ENCODE peak calls at places on chromosomes 4 and X, in four cellular contexts. P is fibroblast of villous mesenchyme, O is GM20000, S is pancreas. D is an unnamed sample.
A peak's percentile ranks its signal among the peaks of the same experiment; 100 is the strongest.

GRCh38 chrX:123803331-123803983 is 56.4 kb upstream of the XIAP start:
- DNase-seq in P (peak; percentile 61), O (peak; percentile 12), S (no peak), D (no peak)

GRCh38 chr4:146311238-146311970 is 97.1 kb downstream of the REELD1 start:
- DNase-seq in P (peak; percentile 33), O (no peak), S (no peak), D (no peak)

GRCh38 chr4:1598641-1599481 is 85.3 kb downstream of the FAM53A start:
- DNase-seq in P (no peak), O (no peak), S (no peak), D (no peak)

GRCh38 chr4:181046809-181047208 is 1196.4 kb upstream of the TENM3 start:
- DNase-seq in P (no peak), O (no peak), S (no peak), D (no peak)

GRCh38 chr4:122766950-122767349 is 34.4 kb downstream of the BBS12 start:
- DNase-seq in P (no peak), O (no peak), S (no peak), D (no peak)

GRCh38 chrX:8084023-8084422 is 87.0 kb downstream of the VCX2 start:
- DNase-seq in P (peak; percentile 79), O (no peak), S (no peak), D (no peak)

GRCh38 chrX:1852082-1852481 is 237.2 kb downstream of the ASMT start:
- DNase-seq in P (no peak), O (no peak), S (no peak), D (no peak)

GRCh38 chr4:13367244-13367643 is 116.9 kb downstream of the RAB28 start:
- DNase-seq in P (no peak), O (no peak), S (no peak), D (no peak)

GRCh38 chr4:6372649-6373525 is 99.5 kb downstream of the PPP2R2C start:
- DNase-seq in P (peak; percentile 16), O (peak; percentile 69), S (peak; percentile 1), D (no peak)

GRCh38 chr4:8536467-8536866 is 43.7 kb upstream of the GPR78 start:
- DNase-seq in P (no peak), O (no peak), S (no peak), D (no peak)

GRCh38 chr4:4492161-4492847 is 49.5 kb downstream of the STX18 start:
- DNase-seq in P (peak; percentile 83), O (peak; percentile 59), S (no peak), D (no peak)

GRCh38 chr4:47368211-47368610 is 95.3 kb downstream of the COMMD8 start:
- DNase-seq in P (no peak), O (no peak), S (no peak), D (no peak)

GRCh38 chrX:136214551-136214950 is 36.6 kb downstream of the MAP7D3 start:
- DNase-seq in P (peak; percentile 76), O (no peak), S (no peak), D (no peak)

GRCh38 chr4:73406548-73406875 is 2.4 kb downstream of the ALB start:
- DNase-seq in P (no peak), O (no peak), S (no peak), D (no peak)

GRCh38 chrX:113935516-113935915 is 648.4 kb upstream of the HTR2C start:
- DNase-seq in P (peak; percentile 6), O (no peak), S (no peak), D (no peak)

GRCh38 chrX:12223650-12224049 is 85.4 kb downstream of the FRMPD4 start:
- DNase-seq in P (no peak), O (no peak), S (no peak), D (no peak)

GRCh38 chr4:153112071-153112460 is 92.2 kb upstream of the TRIM2 start:
- DNase-seq in P (no peak), O (no peak), S (no peak), D (no peak)

GRCh38 chr4:163566257-163566656 is 71.8 kb downstream of the TMA16 start:
- DNase-seq in P (no peak), O (no peak), S (no peak), D (no peak)

GRCh38 chrX:4588893-4589292 is 875.4 kb upstream of the PRKX start:
- DNase-seq in P (no peak), O (no peak), S (no peak), D (no peak)

GRCh38 chrX:16457239-16457638 is 192.7 kb upstream of the S100G start:
- DNase-seq in P (no peak), O (no peak), S (no peak), D (no peak)

GRCh38 chrX:43592597-43592996 is 63.5 kb upstream of the MAOA start:
- DNase-seq in P (no peak), O (no peak), S (no peak), D (no peak)

GRCh38 chr4:175087156-175087555 is 169.0 kb downstream of the ADAM29 start:
- DNase-seq in P (no peak), O (no peak), S (no peak), D (no peak)

GRCh38 chr4:42562016-42562415 is 94.9 kb downstream of the ATP8A1 start:
- DNase-seq in P (no peak), O (no peak), S (no peak), D (no peak)

GRCh38 chr4:8537041-8537461 is 43.1 kb upstream of the GPR78 start:
- DNase-seq in P (peak; percentile 89), O (no peak), S (peak; percentile 61), D (peak; percentile 70)

GRCh38 chr4:60396680-60397079 is 803.4 kb upstream of the ADGRL3 start:
- DNase-seq in P (no peak), O (no peak), S (no peak), D (no peak)

GRCh38 chr4:26086621-26087068 is 172.6 kb downstream of the SMIM20 start:
- DNase-seq in P (peak; percentile 24), O (no peak), S (no peak), D (no peak)

GRCh38 chr4:58776627-58777026 is 1666.4 kb upstream of the IGFBP7 start:
- DNase-seq in P (peak; percentile 43), O (no peak), S (no peak), D (no peak)

GRCh38 chr4:188992706-188993105 is 853.5 kb downstream of the TRIML1 start:
- DNase-seq in P (no peak), O (no peak), S (no peak), D (no peak)

GRCh38 chrX:70434914-70435586 is 9.6 kb upstream of the DLG3 start:
- DNase-seq in P (peak; percentile 29), O (no peak), S (no peak), D (no peak)

GRCh38 chr4:40516651-40517050 is 113.0 kb downstream of the RBM47 start:
- DNase-seq in P (no peak), O (no peak), S (no peak), D (no peak)

GRCh38 chrX:35115205-35115604 is 172.6 kb downstream of the FAM47B start:
- DNase-seq in P (peak; percentile 8), O (no peak), S (no peak), D (no peak)

GRCh38 chr4:165199286-165199685 is 8.1 kb upstream of the KLHL2 start:
- DNase-seq in P (no peak), O (no peak), S (no peak), D (no peak)

GRCh38 chr4:97910005-97910404 is 233.3 kb downstream of the STPG2 start:
- DNase-seq in P (no peak), O (no peak), S (no peak), D (no peak)

GRCh38 chr4:77095101-77095826 is 19.5 kb upstream of the CCNI start:
- DNase-seq in P (peak; percentile 64), O (peak; percentile 75), S (peak; percentile 72), D (peak; percentile 82)

GRCh38 chrX:13759152-13759718 is 24.7 kb downstream of the OFD1 start:
- DNase-seq in P (no peak), O (peak; percentile 16), S (no peak), D (no peak)

GRCh38 chrX:141220342-141221008 is 21.8 kb downstream of the SPANXC start:
- DNase-seq in P (peak; percentile 37), O (no peak), S (no peak), D (no peak)

DNA sequence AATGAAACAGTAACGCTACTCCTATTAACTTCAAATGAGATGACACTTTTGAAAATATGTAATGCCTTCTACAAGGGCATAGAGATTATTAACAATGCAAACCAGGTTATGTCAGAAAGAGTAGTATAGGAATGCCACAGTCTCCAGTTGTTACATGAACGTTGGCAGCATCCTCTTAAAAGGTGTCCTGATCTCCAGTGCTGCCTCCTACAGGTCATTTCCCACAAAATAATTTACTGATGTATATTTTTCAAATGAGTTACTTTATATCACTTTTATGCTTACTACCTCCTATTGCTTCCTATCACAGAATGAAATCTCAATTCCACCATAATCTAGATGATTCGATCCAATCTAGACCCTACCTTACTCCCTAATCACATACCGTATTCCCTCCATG is 195.2 kb upstream of the EPHA5 start:
- DNase-seq in P (peak; percentile 12), O (no peak), S (no peak), D (no peak)
- TF ChIP-seq CTCF in P (peak; percentile 29), O (no peak), S (no peak), D (no peak)

GRCh38 chr4:129532573-129532972 is 436.6 kb downstream of the C4orf33 start:
- DNase-seq in P (no peak), O (no peak), S (no peak), D (no peak)

DNA sequence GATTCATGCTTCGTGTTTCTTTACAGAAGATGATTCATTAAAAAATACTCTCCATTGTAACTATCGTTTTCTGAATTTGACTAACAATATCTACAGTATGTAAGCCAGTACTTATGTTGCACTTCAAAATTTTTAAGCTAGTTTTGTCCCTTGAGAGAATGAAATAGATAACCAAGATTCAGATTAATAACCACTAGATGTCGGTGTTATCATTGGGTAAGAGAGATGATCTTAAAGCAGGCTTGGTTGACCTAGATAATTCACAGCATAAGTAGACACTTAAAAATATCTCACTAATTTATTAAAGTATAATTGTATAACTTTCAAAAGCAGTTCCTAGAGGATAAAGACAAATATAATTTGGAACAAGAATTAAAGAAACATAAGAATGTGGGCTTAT is 430.9 kb downstream of the C4orf33 start:
- DNase-seq in P (no peak), O (no peak), S (no peak), D (no peak)
- TF ChIP-seq CTCF in P (no peak), O (no peak), S (no peak), D (no peak)

GRCh38 chr4:184409502-184409901 is 64.8 kb downstream of the IRF2 start:
- DNase-seq in P (no peak), O (no peak), S (no peak), D (no peak)

GRCh38 chr4:184408711-184409081 is 65.7 kb downstream of the IRF2 start:
- DNase-seq in P (no peak), O (no peak), S (no peak), D (no peak)

GRCh38 chr4:184409911-184410692 is 64.2 kb downstream of the IRF2 start:
- DNase-seq in P (no peak), O (peak; percentile 35), S (no peak), D (no peak)

GRCh38 chr4:184406915-184407314 is 67.4 kb downstream of the IRF2 start:
- DNase-seq in P (no peak), O (no peak), S (no peak), D (peak; percentile 76)

GRCh38 chr4:184408021-184408710 is 66.2 kb downstream of the IRF2 start:
- DNase-seq in P (peak; percentile 62), O (no peak), S (no peak), D (no peak)
- TF ChIP-seq CTCF in P (no peak), O (no peak), S (no peak), D (no peak)

GRCh38 chr4:173763374-173763773 is 233.3 kb upstream of the HAND2 start:
- DNase-seq in P (no peak), O (no peak), S (no peak), D (no peak)

GRCh38 chr4:173769568-173769967 is 239.5 kb upstream of the HAND2 start:
- DNase-seq in P (peak; percentile 55), O (no peak), S (no peak), D (no peak)

GRCh38 chr4:173767650-173768049 is 237.6 kb upstream of the HAND2 start:
- DNase-seq in P (no peak), O (no peak), S (no peak), D (no peak)

GRCh38 chr4:173765731-173766130 is 235.7 kb upstream of the HAND2 start:
- DNase-seq in P (no peak), O (no peak), S (no peak), D (no peak)

GRCh38 chr4:173766231-173766630 is 236.2 kb upstream of the HAND2 start:
- DNase-seq in P (peak; percentile 77), O (no peak), S (no peak), D (no peak)
- TF ChIP-seq CTCF in P (no peak), O (no peak), S (no peak), D (no peak)

D was measured in colonic mucosa.